ENCODE peak calls at places on chromosomes 5 and 9, in ten cellular contexts. O, K, S, T, X, V, R, I, D and W are unnamed samples. For H3K4me1, the result is how much of the 10 kb centered on the place peaks cover.

GRCh38 chr9:37903581-37903830 is 421 bp downstream of the SLC25A51 start:
- DNase-seq in O (no peak), K (peak), S (peak), T (no peak), X (no peak), V (no peak), R (no peak), I (peak), D (no peak), W (peak)

GRCh38 chr5:158534203-158534602 is 565.5 kb downstream of the EBF1 start:
- DNase-seq in O (no peak), K (no peak), S (no peak), T (no peak), X (no peak), V (no peak), R (no peak), I (no peak), D (no peak), W (no peak)

GRCh38 chr5:14138608-14139540 is 4.3 kb upstream of the TRIO start:
- DNase-seq in O (no peak), K (no peak), S (no peak), T (no peak), X (no peak), V (peak), R (no peak), I (no peak), D (no peak), W (no peak)

GRCh38 chr5:172426086-172426485 is 28.2 kb downstream of the SH3PXD2B start:
- DNase-seq in O (no peak), K (peak), S (no peak), T (no peak), X (no peak), V (no peak), R (no peak), I (no peak), D (no peak), W (peak)

GRCh38 chr9:110114086-110114887 is 93.7 kb downstream of the C9orf152 start:
- DNase-seq in O (no peak), K (no peak), S (no peak), T (no peak), X (no peak), V (no peak), R (no peak), I (no peak), D (no peak), W (no peak)

GRCh38 chr9:129125478-129125877 is 14.3 kb downstream of the PTPA start:
- DNase-seq in O (no peak), K (peak), S (no peak), T (no peak), X (no peak), V (no peak), R (no peak), I (no peak), D (no peak), W (no peak)

GRCh38 chr5:100643473-100643872 is 108.3 kb downstream of the FAM174A start:
- DNase-seq in O (no peak), K (no peak), S (no peak), T (no peak), X (no peak), V (no peak), R (no peak), I (no peak), D (no peak), W (no peak)

GRCh38 chr5:83724915-83725314 is 4.3 kb upstream of the HAPLN1 start:
- DNase-seq in O (no peak), K (no peak), S (no peak), T (no peak), X (no peak), V (peak), R (no peak), I (no peak), D (no peak), W (no peak)

GRCh38 chr9:17531642-17532254 is 47.1 kb upstream of the SH3GL2 start:
- DNase-seq in O (peak), K (peak), S (peak), T (peak), X (no peak), V (peak), R (no peak), I (no peak), D (peak), W (peak)

GRCh38 chr5:62340392-62340791 is 34.4 kb downstream of the KIF2A start:
- DNase-seq in O (no peak), K (no peak), S (peak), T (no peak), X (no peak), V (peak), R (no peak), I (no peak), D (no peak), W (no peak)

GRCh38 chr5:62343428-62343827 is 37.4 kb downstream of the KIF2A start:
- DNase-seq in O (no peak), K (no peak), S (no peak), T (no peak), X (no peak), V (no peak), R (no peak), I (no peak), D (no peak), W (no peak)

GRCh38 chr5:62341783-62342475 is 35.9 kb downstream of the KIF2A start:
- DNase-seq in O (no peak), K (no peak), S (no peak), T (no peak), X (no peak), V (no peak), R (no peak), I (no peak), D (no peak), W (no peak)

GRCh38 chr5:62340979-62341378 is 35.0 kb downstream of the KIF2A start:
- DNase-seq in O (no peak), K (no peak), S (no peak), T (no peak), X (no peak), V (no peak), R (no peak), I (no peak), D (no peak), W (no peak)

DNA sequence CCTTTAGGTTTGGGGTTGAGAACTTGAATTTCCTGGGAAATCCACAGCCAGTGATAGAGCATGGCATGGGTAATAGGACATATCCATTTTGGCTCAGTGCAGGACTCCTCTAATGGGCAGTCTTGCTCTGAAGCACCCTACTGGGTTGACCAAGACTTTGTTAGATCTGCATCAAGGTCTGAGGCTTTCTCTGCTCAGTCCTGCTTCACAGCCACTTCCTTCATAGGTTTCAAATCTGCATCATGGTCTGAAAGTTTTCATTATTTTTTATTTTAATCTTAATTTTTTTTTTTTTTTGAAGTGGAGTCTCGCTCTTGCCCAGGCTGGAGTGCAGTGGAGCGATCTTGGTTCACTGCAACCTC is 36.5 kb downstream of the KIF2A start:
- DNase-seq in O (no peak), K (no peak), S (no peak), T (no peak), X (no peak), V (no peak), R (no peak), I (no peak), D (no peak), W (no peak)
- H3K4me1 ChIP-seq in O (under half), K (under half), S (under half), T (under half), X (under half), V (under half), R (under half), I (under half), D (under half), W (under half)

GRCh38 chr9:134384811-134385479 is 58.7 kb downstream of the RXRA start:
- DNase-seq in O (no peak), K (no peak), S (no peak), T (no peak), X (no peak), V (no peak), R (no peak), I (no peak), D (no peak), W (peak)

GRCh38 chr9:134381671-134382505 is 55.6 kb downstream of the RXRA start:
- DNase-seq in O (no peak), K (no peak), S (no peak), T (peak), X (peak), V (no peak), R (no peak), I (no peak), D (no peak), W (no peak)

GRCh38 chr9:134381262-134381661 is 55.0 kb downstream of the RXRA start:
- DNase-seq in O (no peak), K (no peak), S (no peak), T (no peak), X (no peak), V (no peak), R (no peak), I (no peak), D (no peak), W (no peak)

GRCh38 chr9:134383148-134383547 is 56.9 kb downstream of the RXRA start:
- DNase-seq in O (no peak), K (no peak), S (no peak), T (no peak), X (no peak), V (no peak), R (no peak), I (no peak), D (no peak), W (no peak)

GRCh38 chr9:134382733-134383132 is 56.5 kb downstream of the RXRA start:
- DNase-seq in O (no peak), K (no peak), S (no peak), T (peak), X (no peak), V (no peak), R (no peak), I (peak), D (no peak), W (no peak)
- H3K4me1 ChIP-seq in O (under half), K (under half), S (under half), T (half or more), X (under half), V (under half), R (half or more), I (under half), D (half or more), W (half or more)

GRCh38 chr9:35680331-35681105 is 6.8 kb downstream of the CA9 start:
- DNase-seq in O (peak), K (no peak), S (no peak), T (no peak), X (no peak), V (no peak), R (no peak), I (no peak), D (no peak), W (no peak)

GRCh38 chr9:35679091-35679490 is 5.4 kb downstream of the CA9 start:
- DNase-seq in O (no peak), K (no peak), S (no peak), T (no peak), X (no peak), V (no peak), R (no peak), I (no peak), D (no peak), W (no peak)

GRCh38 chr9:35682083-35682482 is 7.6 kb downstream of the TPM2 start:
- DNase-seq in O (no peak), K (no peak), S (no peak), T (no peak), X (no peak), V (no peak), R (no peak), I (no peak), D (no peak), W (no peak)

GRCh38 chr9:35681341-35682002 is 7.7 kb downstream of the CA9 start:
- DNase-seq in O (no peak), K (no peak), S (no peak), T (no peak), X (no peak), V (no peak), R (no peak), I (no peak), D (no peak), W (no peak)

GRCh38 chr9:35679766-35680330 is 6.1 kb downstream of the CA9 start:
- DNase-seq in O (no peak), K (no peak), S (no peak), T (no peak), X (no peak), V (no peak), R (no peak), I (no peak), D (no peak), W (no peak)
- H3K4me1 ChIP-seq in O (under half), K (under half), S (under half), T (under half), X (under half), V (under half), R (under half), I (under half), D (under half), W (under half)

GRCh38 chr5:140255460-140256157 is 47.3 kb downstream of the PFDN1 start:
- DNase-seq in O (no peak), K (no peak), S (no peak), T (no peak), X (no peak), V (no peak), R (no peak), I (no peak), D (no peak), W (no peak)
- H3K4me1 ChIP-seq in O (under half), K (under half), S (under half), T (half or more), X (under half), V (under half), R (under half), I (under half), D (under half), W (under half)

GRCh38 chr5:392431-392988 is 50.5 kb upstream of the EXOC3 start:
- DNase-seq in O (peak), K (no peak), S (peak), T (no peak), X (peak), V (no peak), R (no peak), I (no peak), D (no peak), W (peak)
- H3K4me1 ChIP-seq in O (under half), K (under half), S (under half), T (under half), X (under half), V (under half), R (under half), I (under half), D (under half), W (under half)

GRCh38 chr9:127833555-127833954 is 20.9 kb downstream of the ENG start:
- DNase-seq in O (no peak), K (peak), S (no peak), T (no peak), X (no peak), V (no peak), R (no peak), I (no peak), D (no peak), W (no peak)

GRCh38 chr9:127835930-127836586 is 18.4 kb downstream of the ENG start:
- DNase-seq in O (no peak), K (peak), S (no peak), T (peak), X (no peak), V (no peak), R (peak), I (no peak), D (peak), W (no peak)

GRCh38 chr9:127837346-127837745 is 17.1 kb downstream of the ENG start:
- DNase-seq in O (no peak), K (peak), S (no peak), T (no peak), X (no peak), V (no peak), R (no peak), I (no peak), D (no peak), W (no peak)

DNA sequence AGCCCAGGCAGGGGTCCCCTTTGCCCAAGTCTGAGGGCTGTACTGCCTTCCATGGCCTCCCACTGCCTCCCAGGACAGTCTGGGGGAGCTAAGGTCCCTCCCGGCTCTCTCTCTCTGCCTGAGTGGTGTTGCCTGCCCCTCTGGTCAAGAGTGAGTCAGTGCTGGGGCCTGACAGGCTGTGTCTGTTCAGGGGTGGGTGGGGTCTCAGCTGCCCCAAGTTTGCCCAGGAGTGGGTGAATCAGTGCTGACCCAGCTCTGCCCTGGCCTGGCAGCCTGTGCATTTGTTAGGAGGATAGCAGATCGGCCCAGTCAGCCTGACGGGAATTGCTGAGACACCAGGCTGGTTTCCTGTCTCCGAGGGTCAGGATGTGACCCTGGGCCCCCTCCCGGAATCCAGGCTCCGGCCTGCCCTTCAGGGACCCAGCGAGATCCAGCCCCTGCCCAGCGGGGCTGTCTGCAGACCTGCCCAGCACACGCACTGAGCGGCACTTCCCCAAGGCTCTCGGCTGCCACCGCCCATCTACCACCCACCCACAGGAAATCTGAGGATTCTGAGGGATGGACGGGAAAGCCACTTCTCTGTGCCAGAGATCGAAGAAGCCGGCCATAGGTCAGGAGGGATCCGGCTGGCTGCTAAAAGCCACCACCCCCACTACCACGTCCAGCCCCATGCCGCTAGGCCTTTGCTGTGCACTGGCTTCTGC is 15.9 kb downstream of the ENG start:
- DNase-seq in O (no peak), K (peak), S (no peak), T (peak), X (no peak), V (no peak), R (peak), I (peak), D (peak), W (peak)
- H3K4me1 ChIP-seq in O (under half), K (half or more), S (under half), T (half or more), X (under half), V (under half), R (under half), I (under half), D (half or more), W (half or more)

DNA sequence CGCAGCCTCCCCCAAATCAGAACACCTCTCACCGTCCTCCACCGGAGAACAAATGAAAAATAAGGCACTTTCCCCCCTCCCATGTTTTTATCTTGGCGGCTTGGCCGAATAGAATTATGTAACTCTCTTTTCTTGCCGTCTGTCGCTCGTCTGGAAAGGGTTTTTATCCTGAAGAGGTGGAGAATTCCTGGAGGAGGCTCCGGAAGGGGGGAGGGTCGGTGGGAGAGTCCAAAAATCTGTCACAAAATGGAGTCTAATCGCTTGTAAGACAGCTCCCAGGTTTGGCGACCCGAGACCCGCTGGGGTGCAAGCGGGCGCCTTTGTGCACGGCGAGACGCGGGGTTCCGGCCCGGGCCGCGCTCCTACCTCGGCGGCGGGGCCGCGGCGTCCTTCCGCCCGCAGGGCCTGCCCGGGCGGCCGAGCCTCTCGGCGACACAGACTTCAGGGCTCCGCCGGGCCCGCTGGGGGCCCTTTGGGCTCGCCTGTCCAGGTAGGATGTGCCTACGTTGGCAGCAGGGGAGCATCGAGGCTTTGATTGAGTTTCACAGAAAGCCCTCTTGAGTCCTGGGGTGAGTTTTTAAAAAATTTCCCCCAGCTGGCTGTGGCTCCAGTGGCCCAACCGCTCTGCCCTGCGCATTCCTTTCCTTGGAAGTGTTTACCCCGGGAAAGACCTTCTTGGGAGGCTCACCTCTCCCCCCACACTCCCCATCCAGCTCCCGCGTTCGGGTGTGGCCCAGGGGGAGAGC is 5.0 kb downstream of the LMX1B start:
- DNase-seq in O (no peak), K (no peak), S (no peak), T (no peak), X (no peak), V (no peak), R (no peak), I (peak), D (no peak), W (no peak)
- H3K4me1 ChIP-seq in O (under half), K (under half), S (under half), T (under half), X (under half), V (under half), R (under half), I (under half), D (under half), W (under half)

GRCh38 chr9:136567651-136568287 is 21.9 kb upstream of the NOTCH1 start:
- DNase-seq in O (no peak), K (peak), S (peak), T (peak), X (no peak), V (peak), R (peak), I (no peak), D (peak), W (peak)
- H3K4me1 ChIP-seq in O (half or more), K (half or more), S (under half), T (half or more), X (under half), V (under half), R (half or more), I (under half), D (under half), W (half or more)